ENCODE peak calls at places on chromosomes 12 and 14, in five cellular contexts. G is foreskin keratinocyte, B is gastrocnemius medialis, R is ascending aorta, H is psoas muscle. X is an unnamed sample.
A peak's percentile ranks its signal among the peaks of the same experiment; 100 is the strongest.

GRCh38 chr12:92597997-92598396 is 104.8 kb upstream of the PLEKHG7 start:
- DNase-seq in G (peak; percentile 92), B (no peak), R (no peak), H (no peak), X (no peak)

GRCh38 chr12:48037267-48037915 is 33.1 kb upstream of the COL2A1 start:
- DNase-seq in G (no peak), B (no peak), R (no peak), H (no peak), X (no peak)

GRCh38 chr14:60090864-60091519 is 731 bp upstream of the PCNX4 start:
- DNase-seq in G (no peak), B (peak; percentile 76), R (peak; percentile 73), H (peak; percentile 72), X (peak; percentile 38)

GRCh38 chr14:92507174-92507768 is 6.3 kb upstream of the RIN3 start:
- DNase-seq in G (no peak), B (no peak), R (peak; percentile 60), H (no peak), X (no peak)

GRCh38 chr14:65357091-65357490 is 55.4 kb upstream of the FUT8 start:
- DNase-seq in G (peak; percentile 82), B (peak; percentile 14), R (no peak), H (no peak), X (no peak)

GRCh38 chr14:100830681-100831080 is 4.8 kb downstream of the MEG3 start:
- DNase-seq in G (no peak), B (no peak), R (no peak), H (no peak), X (no peak)

GRCh38 chr12:74538491-74539258 is 1.0 kb downstream of the ATXN7L3B start:
- DNase-seq in G (no peak), B (no peak), R (no peak), H (no peak), X (no peak)

GRCh38 chr12:10154145-10154496 is 17.8 kb downstream of the OLR1 start:
- DNase-seq in G (no peak), B (no peak), R (no peak), H (no peak), X (no peak)

GRCh38 chr12:124915249-124916236 is 1.1 kb upstream of the UBC start:
- DNase-seq in G (peak; percentile 68), B (peak; percentile 84), R (peak; percentile 79), H (peak; percentile 88), X (no peak)

GRCh38 chr14:66965831-66966230 is 223.4 kb upstream of the GARIN2 start:
- DNase-seq in G (peak; percentile 51), B (no peak), R (no peak), H (no peak), X (no peak)

DNA sequence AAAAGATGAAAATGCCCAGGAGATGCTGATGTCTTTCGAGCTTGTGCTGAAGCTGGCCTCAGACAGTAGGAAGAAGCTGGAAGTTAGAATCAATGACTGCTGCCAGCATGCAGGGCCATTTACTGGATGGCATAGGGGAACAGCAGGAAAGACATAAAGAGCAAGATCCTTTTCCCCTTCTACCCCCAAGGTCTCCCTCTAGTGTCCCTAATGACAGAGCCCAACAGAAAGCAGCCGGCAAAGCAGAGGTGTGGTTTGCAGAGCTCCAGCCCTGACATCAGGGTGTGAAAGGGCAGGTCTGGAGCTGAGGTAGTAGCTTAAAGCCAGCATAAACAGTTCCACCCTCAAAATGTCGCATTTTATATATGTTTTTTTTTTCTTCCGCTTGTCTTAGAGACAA is 1560.7 kb upstream of the TMEM132C start:
- DNase-seq in G (no peak), B (no peak), R (no peak), H (no peak), X (no peak)
- TF ChIP-seq CTCF in G (no peak), B (no peak), R (no peak), H (no peak), X (no peak)

GRCh38 chr14:68198713-68199464 is 379.3 kb downstream of the RAD51B start:
- DNase-seq in G (no peak), B (no peak), R (no peak), H (no peak), X (no peak)
- TF ChIP-seq CTCF in G (no peak), B (no peak), R (no peak), H (no peak), X (no peak)

GRCh38 chr14:53401646-53402045 is 248.5 kb upstream of the DDHD1 start:
- DNase-seq in G (no peak), B (no peak), R (no peak), H (no peak), X (no peak)

DNA sequence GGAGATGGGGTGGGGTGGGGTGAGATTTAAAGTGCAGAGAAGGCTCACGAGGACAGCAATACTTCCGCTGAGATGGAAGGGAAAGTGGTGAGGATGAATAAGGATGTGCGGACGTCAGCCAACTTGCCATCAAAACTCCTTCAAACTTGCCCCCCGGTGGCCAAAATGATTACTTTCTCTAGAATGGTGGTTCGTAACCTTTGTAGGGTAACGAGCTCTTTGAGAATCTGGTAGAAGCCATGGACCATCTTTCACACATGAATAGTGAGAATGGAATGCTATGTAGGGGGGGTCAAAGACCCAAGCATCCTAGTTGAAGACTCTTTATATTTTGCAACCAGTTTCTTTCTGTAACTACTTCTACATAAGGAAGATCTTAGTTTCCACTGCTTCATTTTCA is 245.9 kb upstream of the DDHD1 start:
- DNase-seq in G (no peak), B (no peak), R (no peak), H (no peak), X (no peak)
- TF ChIP-seq CTCF in G (peak; percentile 47), B (no peak), R (no peak), H (no peak), X (no peak)

GRCh38 chr14:20628063-20628854 is 13.2 kb downstream of the OR6S1 start:
- DNase-seq in G (no peak), B (no peak), R (no peak), H (no peak), X (no peak)

GRCh38 chr14:20631821-20632389 is 9.6 kb downstream of the OR6S1 start:
- DNase-seq in G (peak; percentile 55), B (peak; percentile 25), R (peak; percentile 77), H (peak; percentile 82), X (peak; percentile 65)

GRCh38 chr14:20631023-20631820 is 10.3 kb downstream of the OR6S1 start:
- DNase-seq in G (peak; percentile 7), B (no peak), R (no peak), H (no peak), X (no peak)

GRCh38 chr14:20632448-20632830 is 9.1 kb downstream of the OR6S1 start:
- DNase-seq in G (no peak), B (no peak), R (no peak), H (no peak), X (no peak)

GRCh38 chr14:20630340-20631022 is 11.0 kb downstream of the OR6S1 start:
- DNase-seq in G (peak; percentile 92), B (no peak), R (no peak), H (no peak), X (no peak)
- TF ChIP-seq CTCF in G (no peak), B (no peak), R (no peak), H (no peak), X (no peak)